ENCODE peak calls at places on chromosome 21, in ten cellular contexts. L is posterior cingulate gyrus; O is activated CD8-positive, alpha-beta memory T cell treated with anti-CD3 and anti-CD28 coated beads for 1 hour; W is NCI-H526; H is SJSA1; R is choroid plexus epithelial cell; D is Ammon's horn; P is A673; K is HT1080; Q is OCI-LY7. E is an unnamed sample.

GRCh38 chr21:31108969-31109368 is 70.7 kb upstream of the KRTAP19-8 start:
- DNase-seq in D (peak), O (no peak), R (peak), K (peak), Q (peak), W (no peak), P (peak), L (no peak), H (no peak), E (peak)

GRCh38 chr21:18499761-18500376 is 96.3 kb upstream of the TMPRSS15 start:
- DNase-seq in L (no peak), W (no peak), H (no peak), D (peak), Q (peak), O (no peak), K (no peak), P (peak), R (peak), E (peak)

GRCh38 chr21:37001446-37001845 is 5.1 kb upstream of the RIPPLY3 start:
- DNase-seq in O (no peak), L (no peak), H (no peak), R (peak), P (peak), Q (no peak), W (no peak), K (no peak), D (no peak), E (no peak)

GRCh38 chr21:25518491-25518911 is 88.8 kb downstream of the MRPL39 start:
- DNase-seq in H (no peak), L (no peak), K (no peak), D (peak), O (no peak), W (no peak), R (peak), Q (no peak), P (no peak), E (no peak)

GRCh38 chr21:21003701-21004100 is 5.5 kb downstream of the NCAM2 start:
- DNase-seq in Q (peak), R (peak), D (no peak), H (no peak), O (no peak), L (no peak), P (peak), W (peak), K (peak), E (peak)

GRCh38 chr21:38861006-38861405 is 55.3 kb downstream of the ETS2 start:
- DNase-seq in R (no peak), P (no peak), W (no peak), O (no peak), D (peak), H (no peak), L (no peak), K (no peak), Q (no peak), E (no peak)

GRCh38 chr21:45931397-45931969 is 50.1 kb upstream of the COL6A1 start:
- DNase-seq in R (no peak), P (no peak), D (no peak), H (no peak), O (no peak), K (no peak), Q (no peak), W (no peak), L (no peak), E (no peak)

GRCh38 chr21:21236981-21237380 is 238.8 kb downstream of the NCAM2 start:
- DNase-seq in W (no peak), P (peak), O (no peak), Q (no peak), R (no peak), H (no peak), D (no peak), K (no peak), L (no peak), E (no peak)

GRCh38 chr21:42347601-42348327 is 3.0 kb downstream of the TFF2 start:
- DNase-seq in L (no peak), H (peak), O (no peak), W (no peak), K (no peak), D (no peak), P (no peak), Q (no peak), R (no peak), E (no peak)

GRCh38 chr21:37375866-37376574 is 9.4 kb downstream of the DYRK1A start:
- DNase-seq in L (no peak), D (no peak), O (no peak), P (no peak), Q (no peak), K (no peak), W (no peak), H (no peak), R (no peak), E (no peak)

GRCh38 chr21:37407719-37408455 is 41.3 kb downstream of the DYRK1A start:
- DNase-seq in R (peak), O (no peak), Q (no peak), W (no peak), D (no peak), K (no peak), H (no peak), L (no peak), P (no peak), E (no peak)

GRCh38 chr21:45208627-45208951 is 79.1 kb downstream of the POFUT2 start:
- DNase-seq in P (no peak), Q (no peak), O (no peak), K (peak), R (peak), L (no peak), W (no peak), H (no peak), D (no peak), E (peak)

GRCh38 chr21:44927587-44928461 is 7.1 kb upstream of the ITGB2 start:
- DNase-seq in W (no peak), L (peak), O (peak), P (peak), K (peak), R (peak), D (no peak), Q (peak), H (peak), E (peak)

GRCh38 chr21:42651515-42652401 is 1.7 kb upstream of the PDE9A start:
- DNase-seq in D (peak), R (no peak), K (no peak), H (no peak), L (peak), O (no peak), Q (no peak), P (no peak), W (no peak), E (no peak)

GRCh38 chr21:44445413-44445812 is 9.9 kb upstream of the LRRC3 start:
- DNase-seq in P (no peak), L (peak), K (no peak), Q (no peak), D (no peak), R (no peak), O (no peak), H (no peak), W (no peak), E (no peak)

GRCh38 chr21:35529141-35529863 is 480.2 kb upstream of the RUNX1 start:
- DNase-seq in L (no peak), W (no peak), H (no peak), R (peak), O (no peak), K (no peak), D (peak), Q (peak), P (no peak), E (no peak)